ENCODE peak calls at places on chromosomes 4 and X, in nine cellular contexts. One of them, this sample, is unnamed. For H3K4me1, the result is how much of the 10 kb centered on the place peaks cover.

GRCh38 chrX:133654801-133655200 is 239.5 kb upstream of the GPC4 start:
- DNase-seq in esophagus squamous epithelium: no peak
- DNase-seq in endodermal cell: no peak
- DNase-seq in psoas muscle: no peak
- DNase-seq in body of pancreas: no peak
- DNase-seq in GM23338: no peak
- DNase-seq in K562: no peak
- DNase-seq in OCI-LY7: no peak
- DNase-seq in A549: no peak
- DNase-seq in this sample: no peak

GRCh38 chr4:99179626-99180025 is 35.5 kb upstream of the ADH4 start:
- DNase-seq in esophagus squamous epithelium: no peak
- DNase-seq in endodermal cell: no peak
- DNase-seq in psoas muscle: no peak
- DNase-seq in body of pancreas: peak
- DNase-seq in GM23338: no peak
- DNase-seq in K562: no peak
- DNase-seq in OCI-LY7: no peak
- DNase-seq in A549: no peak
- DNase-seq in this sample: peak

GRCh38 chr4:24042094-24042493 is 152.2 kb upstream of the PPARGC1A start:
- DNase-seq in esophagus squamous epithelium: no peak
- DNase-seq in endodermal cell: no peak
- DNase-seq in psoas muscle: no peak
- DNase-seq in body of pancreas: no peak
- DNase-seq in GM23338: no peak
- DNase-seq in K562: no peak
- DNase-seq in OCI-LY7: no peak
- DNase-seq in A549: no peak
- DNase-seq in this sample: no peak

GRCh38 chr4:48270516-48270897 is 869 bp upstream of the TEC start:
- DNase-seq in esophagus squamous epithelium: no peak
- DNase-seq in endodermal cell: no peak
- DNase-seq in psoas muscle: no peak
- DNase-seq in body of pancreas: no peak
- DNase-seq in GM23338: peak
- DNase-seq in K562: no peak
- DNase-seq in OCI-LY7: no peak
- DNase-seq in A549: peak
- DNase-seq in this sample: no peak

GRCh38 chr4:155883895-155884294 is 17.8 kb upstream of the ASIC5 start:
- DNase-seq in esophagus squamous epithelium: no peak
- DNase-seq in endodermal cell: no peak
- DNase-seq in psoas muscle: no peak
- DNase-seq in body of pancreas: no peak
- DNase-seq in GM23338: no peak
- DNase-seq in K562: no peak
- DNase-seq in OCI-LY7: no peak
- DNase-seq in A549: no peak
- DNase-seq in this sample: no peak

GRCh38 chr4:144820115-144820514 is 174.2 kb downstream of the HHIP start:
- DNase-seq in esophagus squamous epithelium: no peak
- DNase-seq in endodermal cell: no peak
- DNase-seq in psoas muscle: no peak
- DNase-seq in body of pancreas: no peak
- DNase-seq in GM23338: no peak
- DNase-seq in K562: no peak
- DNase-seq in OCI-LY7: no peak
- DNase-seq in A549: no peak
- DNase-seq in this sample: no peak

GRCh38 chrX:26522501-26522900 is 306.5 kb downstream of the MAGEB5 start:
- DNase-seq in esophagus squamous epithelium: no peak
- DNase-seq in endodermal cell: no peak
- DNase-seq in psoas muscle: no peak
- DNase-seq in body of pancreas: no peak
- DNase-seq in GM23338: peak
- DNase-seq in K562: no peak
- DNase-seq in OCI-LY7: no peak
- DNase-seq in A549: no peak
- DNase-seq in this sample: no peak

GRCh38 chrX:24982306-24982965 is 33.3 kb downstream of the ARX start:
- DNase-seq in esophagus squamous epithelium: no peak
- DNase-seq in endodermal cell: no peak
- DNase-seq in psoas muscle: no peak
- DNase-seq in body of pancreas: no peak
- DNase-seq in GM23338: no peak
- DNase-seq in K562: no peak
- DNase-seq in OCI-LY7: no peak
- DNase-seq in A549: no peak
- DNase-seq in this sample: no peak

GRCh38 chrX:54444752-54445151 is 4.5 kb downstream of the TSR2 start:
- DNase-seq in esophagus squamous epithelium: no peak
- DNase-seq in endodermal cell: peak
- DNase-seq in psoas muscle: no peak
- DNase-seq in body of pancreas: no peak
- DNase-seq in GM23338: no peak
- DNase-seq in K562: no peak
- DNase-seq in OCI-LY7: no peak
- DNase-seq in A549: no peak
- DNase-seq in this sample: no peak

GRCh38 chrX:54446084-54446483 is 5.9 kb downstream of the TSR2 start:
- DNase-seq in esophagus squamous epithelium: no peak
- DNase-seq in endodermal cell: peak
- DNase-seq in psoas muscle: no peak
- DNase-seq in body of pancreas: no peak
- DNase-seq in GM23338: peak
- DNase-seq in K562: no peak
- DNase-seq in OCI-LY7: no peak
- DNase-seq in A549: no peak
- DNase-seq in this sample: no peak

GRCh38 chrX:54442790-54443189 is 2.6 kb downstream of the TSR2 start:
- DNase-seq in esophagus squamous epithelium: no peak
- DNase-seq in endodermal cell: no peak
- DNase-seq in psoas muscle: no peak
- DNase-seq in body of pancreas: no peak
- DNase-seq in GM23338: no peak
- DNase-seq in K562: no peak
- DNase-seq in OCI-LY7: no peak
- DNase-seq in A549: no peak
- DNase-seq in this sample: no peak

GRCh38 chrX:54449929-54450328 is 9.7 kb downstream of the TSR2 start:
- DNase-seq in esophagus squamous epithelium: no peak
- DNase-seq in endodermal cell: no peak
- DNase-seq in psoas muscle: no peak
- DNase-seq in body of pancreas: no peak
- DNase-seq in GM23338: no peak
- DNase-seq in K562: no peak
- DNase-seq in OCI-LY7: no peak
- DNase-seq in A549: no peak
- DNase-seq in this sample: no peak

DNA sequence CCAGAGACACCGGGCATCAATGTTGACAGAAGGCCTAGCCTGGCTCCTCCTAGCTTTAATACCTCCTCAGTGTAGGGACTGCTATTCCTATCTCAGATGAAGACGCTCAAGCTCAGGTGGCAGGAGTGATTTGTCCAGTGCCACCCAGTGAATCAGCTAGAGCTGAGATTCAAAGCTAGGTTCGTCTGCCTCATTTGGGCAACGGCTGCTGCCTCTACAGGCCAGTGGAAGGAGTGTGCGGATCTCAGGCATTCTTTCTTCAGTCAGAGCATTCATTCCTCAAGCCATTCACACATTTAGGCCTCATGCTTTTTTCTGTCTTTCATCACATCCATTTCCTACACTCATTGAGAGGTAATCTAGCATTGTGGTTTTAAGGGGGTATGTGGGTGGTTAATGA is 7.3 kb downstream of the TSR2 start:
- DNase-seq in esophagus squamous epithelium: no peak
- DNase-seq in endodermal cell: peak
- DNase-seq in psoas muscle: no peak
- DNase-seq in body of pancreas: no peak
- DNase-seq in GM23338: peak
- DNase-seq in K562: no peak
- DNase-seq in OCI-LY7: no peak
- DNase-seq in A549: peak
- DNase-seq in this sample: no peak
- TF ChIP-seq CTCF in esophagus squamous epithelium: peak
- TF ChIP-seq CTCF in endodermal cell: peak
- TF ChIP-seq CTCF in psoas muscle: no peak
- TF ChIP-seq CTCF in body of pancreas: no peak
- TF ChIP-seq CTCF in GM23338: peak
- TF ChIP-seq CTCF in K562: peak
- TF ChIP-seq CTCF in OCI-LY7: peak
- TF ChIP-seq CTCF in A549: no peak
- TF ChIP-seq CTCF in this sample: no peak

GRCh38 chr4:6928067-6928466 is 18.4 kb downstream of the TBC1D14 start:
- DNase-seq in esophagus squamous epithelium: no peak
- DNase-seq in endodermal cell: no peak
- DNase-seq in psoas muscle: no peak
- DNase-seq in body of pancreas: no peak
- DNase-seq in GM23338: no peak
- DNase-seq in K562: no peak
- DNase-seq in OCI-LY7: no peak
- DNase-seq in A549: no peak
- DNase-seq in this sample: no peak

GRCh38 chr4:6932918-6933317 is 23.3 kb downstream of the TBC1D14 start:
- DNase-seq in esophagus squamous epithelium: no peak
- DNase-seq in endodermal cell: no peak
- DNase-seq in psoas muscle: no peak
- DNase-seq in body of pancreas: no peak
- DNase-seq in GM23338: no peak
- DNase-seq in K562: no peak
- DNase-seq in OCI-LY7: no peak
- DNase-seq in A549: no peak
- DNase-seq in this sample: no peak

GRCh38 chr4:6929339-6929734 is 19.7 kb downstream of the TBC1D14 start:
- DNase-seq in esophagus squamous epithelium: no peak
- DNase-seq in endodermal cell: no peak
- DNase-seq in psoas muscle: no peak
- DNase-seq in body of pancreas: no peak
- DNase-seq in GM23338: no peak
- DNase-seq in K562: no peak
- DNase-seq in OCI-LY7: no peak
- DNase-seq in A549: no peak
- DNase-seq in this sample: no peak

GRCh38 chr4:6932475-6932874 is 22.8 kb downstream of the TBC1D14 start:
- DNase-seq in esophagus squamous epithelium: no peak
- DNase-seq in endodermal cell: no peak
- DNase-seq in psoas muscle: no peak
- DNase-seq in body of pancreas: no peak
- DNase-seq in GM23338: no peak
- DNase-seq in K562: no peak
- DNase-seq in OCI-LY7: no peak
- DNase-seq in A549: no peak
- DNase-seq in this sample: no peak

DNA sequence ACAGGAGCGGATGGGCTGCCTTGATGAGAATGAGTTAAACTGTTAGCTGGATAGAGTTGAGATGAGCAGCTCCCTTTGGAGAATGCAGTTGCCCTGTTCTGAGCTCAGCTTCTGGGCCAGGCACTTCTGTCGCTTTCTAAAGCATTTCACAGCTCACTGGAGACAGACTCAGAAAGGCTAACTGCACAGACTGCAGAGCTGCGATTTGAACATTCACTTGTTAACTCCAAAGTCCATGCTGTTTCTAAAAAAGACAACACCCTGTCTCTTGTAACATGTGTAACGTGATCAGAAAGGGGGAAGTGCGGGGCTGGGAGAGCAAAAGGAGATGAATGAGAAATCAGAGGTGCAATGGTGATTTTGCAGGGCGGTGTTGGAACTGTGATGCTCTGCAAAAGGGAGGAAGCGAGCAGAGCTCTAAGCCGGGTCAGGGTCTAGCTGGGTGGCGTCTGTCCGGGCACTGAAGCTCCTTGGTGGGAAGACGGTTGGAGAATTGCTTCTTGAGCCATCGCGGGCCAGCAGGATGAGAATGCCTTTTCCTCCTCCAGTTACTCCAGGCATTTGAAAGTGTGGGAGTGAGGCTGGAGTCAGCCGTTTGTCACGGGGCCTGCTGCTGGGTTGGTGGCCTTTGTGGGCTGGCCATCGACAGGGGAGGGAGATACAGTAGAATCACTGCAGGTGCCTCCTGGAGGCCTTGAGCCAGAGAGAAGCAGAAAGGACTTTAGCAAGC is 20.3 kb downstream of the TBC1D14 start:
- DNase-seq in esophagus squamous epithelium: no peak
- DNase-seq in endodermal cell: no peak
- DNase-seq in psoas muscle: no peak
- DNase-seq in body of pancreas: no peak
- DNase-seq in GM23338: no peak
- DNase-seq in K562: no peak
- DNase-seq in OCI-LY7: no peak
- DNase-seq in A549: no peak
- DNase-seq in this sample: no peak
- H3K4me1 ChIP-seq in esophagus squamous epithelium: under half
- H3K4me1 ChIP-seq in endodermal cell: under half
- H3K4me1 ChIP-seq in psoas muscle: under half
- H3K4me1 ChIP-seq in body of pancreas: under half
- H3K4me1 ChIP-seq in GM23338: under half
- H3K4me1 ChIP-seq in K562: under half
- H3K4me1 ChIP-seq in OCI-LY7: under half
- H3K4me1 ChIP-seq in A549: under half
- H3K4me1 ChIP-seq in this sample: under half

DNA sequence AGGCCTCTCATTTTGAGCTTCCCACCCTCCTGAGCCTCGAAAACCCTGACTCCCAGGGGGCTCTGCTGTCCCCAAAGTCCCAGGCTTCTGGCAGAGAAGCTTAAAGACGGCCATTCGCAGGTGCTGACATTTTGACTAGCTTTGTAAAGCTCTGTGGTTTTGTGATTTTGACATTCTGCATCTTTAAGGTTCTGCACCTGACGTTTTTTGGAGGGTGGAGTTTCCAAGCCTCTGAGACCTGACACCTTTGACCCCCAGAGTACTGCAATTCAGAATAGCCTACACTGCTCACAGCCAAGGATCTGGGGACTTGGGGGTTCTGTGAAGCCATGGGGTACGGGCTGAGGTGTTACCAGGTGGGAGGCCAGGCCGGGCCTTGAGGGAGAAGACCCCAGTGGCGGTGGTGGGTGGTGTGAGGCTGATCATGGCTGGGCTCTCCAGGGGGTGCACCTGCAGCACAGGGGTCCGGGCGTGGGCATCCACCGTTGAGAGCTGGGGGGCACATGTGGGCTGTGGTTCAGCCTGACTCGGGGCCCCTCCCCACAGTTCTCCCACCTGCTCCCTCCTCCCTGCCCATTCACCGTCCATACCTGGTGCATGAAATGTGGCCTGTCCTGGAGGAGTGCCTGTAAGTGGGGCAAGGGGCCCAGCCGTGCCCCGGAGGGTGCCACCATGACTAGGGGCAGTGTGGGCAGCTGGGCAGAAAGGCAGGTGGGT is 7.3 kb downstream of the FOXP3 start:
- DNase-seq in esophagus squamous epithelium: no peak
- DNase-seq in endodermal cell: no peak
- DNase-seq in psoas muscle: no peak
- DNase-seq in body of pancreas: no peak
- DNase-seq in GM23338: no peak
- DNase-seq in K562: no peak
- DNase-seq in OCI-LY7: no peak
- DNase-seq in A549: no peak
- DNase-seq in this sample: peak
- H3K4me3 ChIP-seq in esophagus squamous epithelium: no peak
- H3K4me3 ChIP-seq in endodermal cell: no peak
- H3K4me3 ChIP-seq in psoas muscle: no peak
- H3K4me3 ChIP-seq in body of pancreas: no peak
- H3K4me3 ChIP-seq in GM23338: no peak
- H3K4me3 ChIP-seq in K562: no peak
- H3K4me3 ChIP-seq in OCI-LY7: no peak
- H3K4me3 ChIP-seq in A549: no peak
- H3K4me3 ChIP-seq in this sample: no peak

DNA sequence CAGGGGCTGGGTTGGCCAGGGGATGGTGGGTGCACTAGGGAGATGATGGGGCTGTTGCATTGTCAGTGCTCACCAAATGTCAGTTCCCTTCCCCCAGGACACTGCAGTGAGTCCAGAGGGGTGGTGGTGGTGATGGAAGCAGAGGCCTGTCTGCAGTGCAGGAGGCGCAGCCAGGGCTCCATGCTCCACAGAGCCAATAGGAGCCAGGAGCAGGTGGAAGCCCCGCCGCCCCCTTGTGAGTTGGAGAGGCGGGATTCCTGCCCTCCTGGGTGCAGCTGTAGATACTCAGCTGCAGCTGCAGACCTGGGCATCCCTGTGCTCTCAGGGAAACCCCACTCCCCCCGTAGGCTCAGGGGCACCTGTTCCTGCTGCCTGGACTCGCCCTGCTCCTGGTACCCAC is 284.7 kb downstream of the EVC2 start:
- DNase-seq in esophagus squamous epithelium: no peak
- DNase-seq in endodermal cell: peak
- DNase-seq in psoas muscle: no peak
- DNase-seq in body of pancreas: no peak
- DNase-seq in GM23338: no peak
- DNase-seq in K562: no peak
- DNase-seq in OCI-LY7: no peak
- DNase-seq in A549: no peak
- DNase-seq in this sample: no peak
- TF ChIP-seq CTCF in esophagus squamous epithelium: no peak
- TF ChIP-seq CTCF in endodermal cell: no peak
- TF ChIP-seq CTCF in psoas muscle: no peak
- TF ChIP-seq CTCF in body of pancreas: no peak
- TF ChIP-seq CTCF in GM23338: no peak
- TF ChIP-seq CTCF in K562: no peak
- TF ChIP-seq CTCF in OCI-LY7: no peak
- TF ChIP-seq CTCF in A549: no peak
- TF ChIP-seq CTCF in this sample: no peak

This sample was measured in kidney.